ENCODE peak calls at places on chromosome 2, in four cellular contexts. M is tibial nerve, S is mesothelial cell of epicardium, O is ascending aorta. J is an unnamed sample.

GRCh38 chr2:199309973-199310372 is 147.8 kb downstream of the SATB2 start:
- DNase-seq in M (no peak), S (no peak), O (no peak), J (no peak)

GRCh38 chr2:235418918-235419317 is 74.9 kb upstream of the AGAP1 start:
- DNase-seq in M (no peak), S (no peak), O (no peak), J (no peak)

GRCh38 chr2:52210611-52211010 is 1178.7 kb upstream of the NRXN1 start:
- DNase-seq in M (no peak), S (no peak), O (no peak), J (no peak)

GRCh38 chr2:86256982-86257381 is 57.7 kb downstream of the MRPL35 start:
- DNase-seq in M (no peak), S (no peak), O (no peak), J (no peak)

GRCh38 chr2:144518744-144519596 is 949 bp downstream of the ZEB2 start:
- DNase-seq in M (no peak), S (no peak), O (no peak), J (no peak)

GRCh38 chr2:173929441-173929840 is 35.7 kb downstream of the SP3 start:
- DNase-seq in M (no peak), S (no peak), O (no peak), J (no peak)

GRCh38 chr2:100376836-100377235 is 40.6 kb downstream of the CHST10 start:
- DNase-seq in M (no peak), S (no peak), O (no peak), J (no peak)

GRCh38 chr2:46737577-46737976 is 178.0 kb downstream of the MCFD2 start:
- DNase-seq in M (no peak), S (no peak), O (no peak), J (no peak)

GRCh38 chr2:223764796-223765195 is 72.6 kb downstream of the AP1S3 start:
- DNase-seq in M (no peak), S (no peak), O (no peak), J (no peak)

GRCh38 chr2:174039551-174040416 is 74.6 kb upstream of the SP3 start:
- DNase-seq in M (peak), S (peak), O (peak), J (peak)

GRCh38 chr2:28558421-28558820 is 62.6 kb downstream of the PLB1 start:
- DNase-seq in M (no peak), S (no peak), O (no peak), J (no peak)

DNA sequence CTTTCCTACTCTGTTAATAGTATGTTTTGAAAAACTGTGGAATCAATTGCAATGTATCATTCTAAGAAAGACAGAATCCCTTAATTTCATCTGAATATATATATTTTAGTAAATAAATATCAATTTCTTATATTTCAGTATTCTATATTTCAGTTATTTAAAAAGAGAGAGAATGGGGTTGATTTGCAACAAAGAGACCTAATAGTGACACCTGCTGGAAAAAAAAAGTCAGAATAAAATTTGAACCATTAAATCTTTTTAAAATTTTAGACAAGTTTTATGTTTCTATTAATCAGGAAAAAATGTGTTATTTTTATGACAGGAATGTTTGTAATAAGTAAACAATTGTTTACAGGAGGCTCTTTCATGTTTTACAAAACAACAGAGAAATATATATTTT is 20.7 kb upstream of the CCNT2 start:
- DNase-seq in M (no peak), S (no peak), O (no peak), J (no peak)
- TF ChIP-seq CTCF in M (no peak), S (peak), O (peak), J (no peak)

GRCh38 chr2:225041871-225042799 is at the start of gene DOCK10:
- DNase-seq in M (no peak), S (no peak), O (no peak), J (no peak)
- TF ChIP-seq CTCF in M (no peak), S (no peak), O (no peak), J (no peak)

GRCh38 chr2:149329068-149329467 is 1.3 kb upstream of the LYPD6 start:
- DNase-seq in M (no peak), S (no peak), O (no peak), J (no peak)
- TF ChIP-seq CTCF in M (no peak), S (no peak), O (no peak), J (no peak)

GRCh38 chr2:197852127-197852526 is 47.7 kb downstream of the PLCL1 start:
- DNase-seq in M (no peak), S (no peak), O (no peak), J (no peak)

GRCh38 chr2:197853549-197853948 is 49.2 kb downstream of the PLCL1 start:
- DNase-seq in M (no peak), S (no peak), O (no peak), J (no peak)

GRCh38 chr2:197848602-197849001 is 44.2 kb downstream of the PLCL1 start:
- DNase-seq in M (no peak), S (no peak), O (no peak), J (no peak)

GRCh38 chr2:197850882-197851281 is 46.5 kb downstream of the PLCL1 start:
- DNase-seq in M (no peak), S (no peak), O (no peak), J (no peak)

DNA sequence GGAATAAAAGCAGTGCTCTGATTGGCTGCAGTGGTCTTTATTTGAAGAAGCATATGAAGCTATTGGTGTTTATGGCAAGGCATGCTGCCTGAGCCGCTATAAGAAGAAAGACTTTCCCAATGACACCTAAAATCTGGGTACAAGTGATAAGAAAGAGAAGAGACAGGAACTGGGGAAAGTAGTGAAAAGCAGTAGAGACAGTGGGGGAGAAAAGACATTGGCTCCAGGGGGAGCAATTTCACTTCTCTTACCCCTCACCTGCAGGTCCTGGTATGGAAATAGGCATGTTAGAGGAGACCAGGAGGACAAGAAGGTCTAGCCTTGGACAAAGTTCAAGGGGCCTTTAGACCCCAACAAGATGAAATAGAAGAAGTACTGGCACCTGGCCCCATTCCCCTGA is 47.1 kb downstream of the PLCL1 start:
- DNase-seq in M (no peak), S (no peak), O (no peak), J (no peak)
- TF ChIP-seq CTCF in M (no peak), S (no peak), O (no peak), J (no peak)

GRCh38 chr2:191020221-191020741 is 6.3 kb upstream of the STAT1 start:
- DNase-seq in M (peak), S (peak), O (peak), J (peak)
- TF ChIP-seq CTCF in M (peak), S (no peak), O (peak), J (peak)

GRCh38 chr2:216695401-216695821 is at the start of gene IGFBP5:
- DNase-seq in M (peak), S (peak), O (peak), J (peak)
- TF ChIP-seq CTCF in M (peak), S (no peak), O (peak), J (no peak)

DNA sequence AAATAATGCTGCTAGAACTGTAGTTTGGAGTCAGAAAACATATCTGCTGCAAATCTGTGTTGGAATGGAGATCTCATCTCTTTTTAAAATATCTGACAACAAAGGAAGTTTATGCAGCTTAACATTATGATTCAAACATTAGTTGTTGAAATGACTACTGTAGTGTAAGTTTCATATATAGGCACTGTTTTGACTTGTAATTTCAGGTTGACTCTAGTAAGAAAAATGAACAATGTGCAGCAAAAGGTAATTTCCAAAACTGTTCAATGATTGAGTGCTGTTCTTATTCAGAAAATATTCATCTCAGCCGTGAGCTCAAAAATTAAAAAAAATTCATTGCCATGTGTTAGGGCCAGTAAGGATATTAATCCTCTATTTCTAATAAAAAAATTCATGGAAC is 48.5 kb downstream of the CCDC138 start:
- DNase-seq in M (no peak), S (no peak), O (no peak), J (no peak)
- TF ChIP-seq CTCF in M (no peak), S (no peak), O (no peak), J (no peak)

GRCh38 chr2:38170098-38170497 is 94.1 kb upstream of the CYP1B1 start:
- DNase-seq in M (no peak), S (no peak), O (no peak), J (no peak)

GRCh38 chr2:38170733-38171132 is 94.8 kb upstream of the CYP1B1 start:
- DNase-seq in M (no peak), S (no peak), O (no peak), J (no peak)

GRCh38 chr2:38171208-38171858 is 95.4 kb upstream of the CYP1B1 start:
- DNase-seq in M (no peak), S (no peak), O (no peak), J (no peak)

GRCh38 chr2:38167968-38168350 is 92.0 kb upstream of the CYP1B1 start:
- DNase-seq in M (no peak), S (no peak), O (no peak), J (no peak)

GRCh38 chr2:38168710-38169480 is 92.9 kb upstream of the CYP1B1 start:
- DNase-seq in M (no peak), S (no peak), O (no peak), J (no peak)
- TF ChIP-seq CTCF in M (no peak), S (no peak), O (no peak), J (no peak)

DNA sequence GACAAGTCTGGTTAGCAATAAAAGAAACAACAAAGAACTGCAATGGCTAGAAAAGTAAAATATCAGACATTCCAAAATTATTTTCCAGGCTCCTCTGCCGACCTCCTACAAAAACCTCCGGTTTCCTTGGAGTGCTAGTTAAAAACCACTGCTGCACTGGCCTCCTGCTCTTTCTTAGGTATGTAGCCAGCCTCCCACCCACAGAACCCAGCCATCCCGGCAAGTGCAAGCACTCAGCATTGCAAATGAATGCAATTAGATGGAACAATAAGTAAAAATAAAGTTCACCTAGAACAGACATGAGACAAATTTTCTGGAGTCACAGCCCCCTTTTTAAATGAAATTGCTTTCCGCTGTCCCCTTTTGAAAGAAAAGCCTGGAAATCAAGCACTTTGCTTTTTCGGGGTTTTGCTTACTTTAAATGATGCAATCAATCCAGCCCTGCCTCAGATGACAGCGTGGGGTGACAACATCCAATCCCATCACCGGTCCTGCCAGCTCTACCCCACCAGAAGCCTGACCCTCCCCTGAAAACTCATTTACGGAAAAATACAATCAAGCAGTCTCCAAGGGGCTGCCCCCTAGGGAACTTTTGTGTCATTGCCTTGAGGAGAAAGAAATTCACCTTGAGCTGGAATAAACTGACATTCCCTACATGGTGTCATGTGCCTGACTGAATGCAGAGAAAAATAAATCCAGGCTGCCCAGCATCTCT is 199.8 kb downstream of the EPHA4 start:
- DNase-seq in M (no peak), S (no peak), O (no peak), J (no peak)
- TF ChIP-seq CTCF in M (no peak), S (peak), O (no peak), J (no peak)

GRCh38 chr2:60534034-60534393 is 19.4 kb downstream of the BCL11A start:
- DNase-seq in M (no peak), S (no peak), O (no peak), J (no peak)
- TF ChIP-seq CTCF in M (no peak), S (no peak), O (no peak), J (no peak)